ENCODE peak calls at places on chromosomes 7 and 10, in seven cellular contexts. V is amniotic stem cell, H is HS-27A, C is retina, I is GM10248, E is DMS79 treated with DMSO at 0.1 percent for 48 hours, T is T-helper 2 cell. J is an unnamed sample.

GRCh38 chr10:1152386-1153252 is 96.4 kb downstream of the WDR37 start:
- DNase-seq in V (no peak), H (no peak), C (no peak), I (no peak), E (no peak), T (no peak), J (no peak)

GRCh38 chr10:60390224-60390626 is 550 bp upstream of the ANK3 start:
- DNase-seq in V (no peak), H (no peak), C (peak; percentile 64), I (no peak), E (no peak), T (no peak), J (no peak)

GRCh38 chr10:69222157-69223027 is 2.3 kb downstream of the HKDC1 start:
- DNase-seq in V (peak; percentile 20), H (no peak), C (peak; percentile 42), I (peak; percentile 89), E (no peak), T (no peak), J (peak; percentile 97)

GRCh38 chr7:106050002-106050742 is 61.9 kb downstream of the SYPL1 start:
- DNase-seq in V (no peak), H (no peak), C (no peak), I (no peak), E (no peak), T (no peak), J (no peak)

GRCh38 chr10:31927597-31928530 is 767 bp downstream of the ARHGAP12 start:
- DNase-seq in V (no peak), H (peak; percentile 14), C (peak; percentile 87), I (peak; percentile 58), E (peak; percentile 7), T (peak; percentile 49), J (peak; percentile 48)

GRCh38 chr7:31858051-31858450 is 171.0 kb downstream of the PPP1R17 start:
- DNase-seq in V (no peak), H (no peak), C (no peak), I (no peak), E (no peak), T (no peak), J (no peak)

GRCh38 chr10:94223702-94224370 is 138.9 kb downstream of the NOC3L start:
- DNase-seq in V (no peak), H (no peak), C (no peak), I (no peak), E (no peak), T (no peak), J (no peak)

GRCh38 chr7:12692035-12692434 is 4.6 kb downstream of the ARL4A start:
- DNase-seq in V (no peak), H (no peak), C (no peak), I (no peak), E (no peak), T (no peak), J (no peak)

GRCh38 chr7:2164646-2165045 is 68.1 kb downstream of the MAD1L1 start:
- DNase-seq in V (no peak), H (no peak), C (no peak), I (no peak), E (no peak), T (no peak), J (no peak)

GRCh38 chr10:86596266-86596665 is 58.1 kb upstream of the OPN4 start:
- DNase-seq in V (no peak), H (no peak), C (no peak), I (no peak), E (no peak), T (no peak), J (no peak)

GRCh38 chr10:82429302-82429701 is 554.3 kb downstream of the NRG3 start:
- DNase-seq in V (no peak), H (no peak), C (no peak), I (no peak), E (no peak), T (no peak), J (no peak)

GRCh38 chr10:11183000-11183399 is 165.3 kb downstream of the CELF2 start:
- DNase-seq in V (no peak), H (no peak), C (no peak), I (no peak), E (no peak), T (no peak), J (no peak)

GRCh38 chr7:5557920-5558401 is 134.3 kb upstream of the TNRC18 start:
- DNase-seq in V (no peak), H (no peak), C (no peak), I (peak; percentile 75), E (no peak), T (no peak), J (peak; percentile 19)

GRCh38 chr10:122461367-122461728 is at the start of gene HTRA1:
- DNase-seq in V (peak; percentile 40), H (no peak), C (peak; percentile 53), I (no peak), E (peak; percentile 2), T (no peak), J (no peak)

GRCh38 chr7:48638041-48638440 is 286.3 kb upstream of the CDC14C start:
- DNase-seq in V (no peak), H (no peak), C (no peak), I (no peak), E (no peak), T (no peak), J (no peak)

GRCh38 chr7:13948019-13948781 is 41.3 kb downstream of the ETV1 start:
- DNase-seq in V (no peak), H (no peak), C (no peak), I (no peak), E (no peak), T (no peak), J (no peak)

GRCh38 chr7:22447008-22447407 is 53.0 kb downstream of the STEAP1B start:
- DNase-seq in V (no peak), H (no peak), C (no peak), I (no peak), E (no peak), T (no peak), J (peak; percentile 39)

GRCh38 chr10:118594392-118595063 is 920 bp downstream of the PRLHR start:
- DNase-seq in V (no peak), H (no peak), C (peak; percentile 89), I (peak; percentile 39), E (peak; percentile 33), T (peak; percentile 8), J (no peak)

GRCh38 chr10:132036887-132037675 is 28.7 kb upstream of the JAKMIP3 start:
- DNase-seq in V (no peak), H (no peak), C (peak; percentile 62), I (no peak), E (no peak), T (no peak), J (no peak)

J was measured in MM.1S.